ENCODE peak calls at places on chromosome 6, in four cellular contexts. T, C, X and M are unnamed samples.

GRCh38 chr6:39240155-39240757 is 11.0 kb upstream of the KCNK5 start:
- DNase-seq in T (no peak), C (no peak), X (no peak), M (peak)

GRCh38 chr6:146850238-146850896 is 251.6 kb downstream of the ADGB start:
- DNase-seq in T (peak), C (no peak), X (no peak), M (no peak)

GRCh38 chr6:27642744-27643456 is 170.0 kb upstream of the ZNF184 start:
- DNase-seq in T (no peak), C (no peak), X (no peak), M (no peak)

GRCh38 chr6:48068326-48069191 is 42.4 kb downstream of the PTCHD4 start:
- DNase-seq in T (no peak), C (no peak), X (no peak), M (no peak)

GRCh38 chr6:39746795-39747194 is 21.6 kb upstream of the KIF6 start:
- DNase-seq in T (no peak), C (no peak), X (no peak), M (no peak)

GRCh38 chr6:43840490-43841218 is 70.6 kb downstream of the VEGFA start:
- DNase-seq in T (no peak), C (no peak), X (no peak), M (no peak)

GRCh38 chr6:113642714-113643442 is 214.3 kb upstream of the MARCKS start:
- DNase-seq in T (no peak), C (no peak), X (peak), M (peak)

GRCh38 chr6:135088232-135088760 is 33.7 kb upstream of the HBS1L start:
- DNase-seq in T (no peak), C (no peak), X (no peak), M (no peak)

GRCh38 chr6:154766993-154767392 is 33.8 kb downstream of the SCAF8 start:
- DNase-seq in T (no peak), C (no peak), X (no peak), M (no peak)

GRCh38 chr6:11632795-11633511 is 95.4 kb downstream of the TMEM170B start:
- DNase-seq in T (peak), C (no peak), X (no peak), M (no peak)

GRCh38 chr6:92700411-92700810 is 718.9 kb downstream of the EPHA7 start:
- DNase-seq in T (no peak), C (no peak), X (no peak), M (no peak)